ENCODE peak calls at places on chromosomes 6 and 20, in six cellular contexts. V is thoracic aorta, H is heart left ventricle, X is neural progenitor cell, M is stomach, W is tibial artery. F is an unnamed sample. For H3K36me3, the result is how much of the 10 kb centered on the place peaks cover.

GRCh38 chr20:36836591-36837329 is 39.2 kb upstream of the TLDC2 start:
- DNase-seq in V (no peak), H (peak), X (peak), M (peak), W (no peak), F (peak)

GRCh38 chr20:44234566-44235317 is 12.4 kb upstream of the GDAP1L1 start:
- DNase-seq in V (no peak), H (no peak), X (no peak), M (no peak), W (no peak), F (no peak)

GRCh38 chr6:29947292-29947980 is 5.1 kb downstream of the HLA-A start:
- DNase-seq in V (no peak), H (no peak), X (no peak), M (no peak), W (no peak), F (no peak)

GRCh38 chr6:5763871-5764270 is 242.9 kb downstream of the NRN1 start:
- DNase-seq in V (no peak), H (no peak), X (no peak), M (no peak), W (no peak), F (no peak)

GRCh38 chr6:93243379-93243778 is 176.0 kb downstream of the EPHA7 start:
- DNase-seq in V (no peak), H (no peak), X (no peak), M (no peak), W (no peak), F (no peak)

GRCh38 chr20:39645130-39645529 is 683.0 kb downstream of the DHX35 start:
- DNase-seq in V (no peak), H (peak), X (peak), M (no peak), W (no peak), F (no peak)

GRCh38 chr6:168200571-168201134 is 118.9 kb downstream of the DACT2 start:
- DNase-seq in V (no peak), H (no peak), X (no peak), M (no peak), W (peak), F (no peak)

GRCh38 chr6:77987035-77987384 is 334.2 kb downstream of the MEI4 start:
- DNase-seq in V (no peak), H (no peak), X (no peak), M (no peak), W (no peak), F (no peak)

GRCh38 chr6:100165442-100165841 is 171.4 kb upstream of the MCHR2 start:
- DNase-seq in V (no peak), H (no peak), X (no peak), M (no peak), W (no peak), F (no peak)

GRCh38 chr6:149482542-149483261 is 2.1 kb downstream of the ZC3H12D start:
- DNase-seq in V (no peak), H (no peak), X (no peak), M (no peak), W (no peak), F (no peak)

GRCh38 chr6:150316936-150317335 is 51.9 kb upstream of the IYD start:
- DNase-seq in V (no peak), H (no peak), X (no peak), M (no peak), W (no peak), F (no peak)

GRCh38 chr20:43658068-43658722 is 8.7 kb upstream of the MYBL2 start:
- DNase-seq in V (no peak), H (no peak), X (peak), M (no peak), W (peak), F (no peak)

GRCh38 chr20:44215125-44215524 is 4.6 kb upstream of the OSER1 start:
- DNase-seq in V (no peak), H (peak), X (peak), M (peak), W (peak), F (peak)

GRCh38 chr6:106315765-106316375 is 9.7 kb downstream of the ATG5 start:
- DNase-seq in V (no peak), H (no peak), X (no peak), M (no peak), W (no peak), F (no peak)

DNA sequence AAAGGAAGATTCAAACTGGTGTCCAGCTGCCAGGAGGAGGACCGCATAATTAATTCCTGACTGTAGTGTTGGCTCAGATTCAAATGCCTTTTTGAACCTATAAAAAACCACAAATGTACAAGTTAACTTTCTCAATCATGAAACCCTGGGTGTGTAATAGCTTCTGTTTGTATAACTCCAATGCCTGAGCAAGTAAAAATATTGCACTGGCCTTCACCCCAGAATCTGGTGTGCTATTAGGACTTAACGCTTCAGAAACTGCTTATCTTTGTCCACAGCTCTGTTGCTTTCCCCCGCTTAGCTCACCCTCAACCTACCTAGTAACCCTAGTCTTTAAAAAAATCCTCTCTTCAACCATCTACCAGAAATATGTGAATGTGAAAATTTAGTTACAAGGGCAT is 119.1 kb upstream of the MAP7 start:
- DNase-seq in V (no peak), H (no peak), X (no peak), M (no peak), W (no peak), F (no peak)
- H3K27ac ChIP-seq in V (no peak), H (no peak), X (no peak), M (peak), W (no peak), F (no peak)

GRCh38 chr20:45964024-45964423 is 8.0 kb downstream of the ZNF335 start:
- DNase-seq in V (no peak), H (no peak), X (no peak), M (no peak), W (no peak), F (no peak)

GRCh38 chr20:45962031-45962755 is 9.8 kb downstream of the ZNF335 start:
- DNase-seq in V (no peak), H (no peak), X (no peak), M (no peak), W (peak), F (no peak)

GRCh38 chr20:45965169-45966002 is 6.6 kb downstream of the ZNF335 start:
- DNase-seq in V (no peak), H (no peak), X (no peak), M (no peak), W (peak), F (no peak)

GRCh38 chr20:45959956-45960630 is 11.9 kb downstream of the ZNF335 start:
- DNase-seq in V (no peak), H (no peak), X (no peak), M (no peak), W (peak), F (peak)

DNA sequence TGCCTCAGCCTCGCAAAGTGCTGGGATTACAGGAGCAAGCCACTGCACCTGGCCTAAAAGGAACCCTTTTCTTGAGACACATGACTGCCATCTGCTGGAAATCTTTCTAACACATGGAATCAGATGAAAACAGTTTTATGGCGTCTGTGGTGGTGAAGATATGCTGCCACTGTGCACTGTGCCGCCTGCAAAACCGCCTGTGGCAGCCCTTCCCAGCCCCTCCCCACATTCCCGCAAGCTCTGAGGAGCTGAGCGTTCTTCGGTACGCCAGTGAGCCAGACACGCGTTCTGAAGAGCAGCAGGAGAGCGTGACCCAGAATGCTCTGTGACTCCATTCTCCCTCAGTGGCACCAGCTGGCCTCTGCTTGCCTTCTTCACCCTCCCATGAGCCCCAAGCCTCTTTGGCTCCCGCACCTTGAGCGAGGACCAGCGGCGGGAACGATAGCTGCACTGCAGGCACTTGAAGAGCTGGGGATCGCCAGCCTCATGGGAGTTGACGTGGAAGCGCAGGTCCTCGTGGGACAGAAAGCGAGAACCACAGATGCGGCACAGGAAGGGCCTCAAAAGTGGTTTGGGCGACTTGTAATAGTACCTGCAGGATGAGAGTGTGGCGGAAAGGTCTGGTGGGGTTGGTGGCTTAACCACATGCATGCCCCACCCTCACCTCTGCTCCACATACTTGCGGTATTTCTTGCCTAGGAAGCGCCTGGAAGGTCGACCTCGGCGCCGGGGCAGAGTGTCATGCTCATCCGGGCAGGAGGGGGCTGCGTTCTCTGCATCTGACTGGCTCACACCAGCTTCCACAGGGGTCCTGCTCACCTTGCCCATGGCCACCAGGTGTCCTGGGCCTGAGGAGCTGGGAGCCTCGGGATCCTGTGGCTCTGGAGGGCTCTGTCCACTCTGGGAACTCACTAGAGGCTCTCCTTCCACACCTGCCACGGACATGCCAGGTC is 8.7 kb downstream of the ZNF335 start:
- DNase-seq in V (no peak), H (no peak), X (peak), M (no peak), W (peak), F (no peak)
- TF ChIP-seq CTCF in V (peak), H (peak), X (peak), M (peak), W (peak), F (peak)

GRCh38 chr6:157943249-157943963 is 38.3 kb upstream of the SYNJ2 start:
- DNase-seq in V (no peak), H (no peak), X (no peak), M (no peak), W (no peak), F (no peak)
- H3K36me3 ChIP-seq in V (under half), H (half or more), X (under half), M (half or more), W (half or more), F (under half)

DNA sequence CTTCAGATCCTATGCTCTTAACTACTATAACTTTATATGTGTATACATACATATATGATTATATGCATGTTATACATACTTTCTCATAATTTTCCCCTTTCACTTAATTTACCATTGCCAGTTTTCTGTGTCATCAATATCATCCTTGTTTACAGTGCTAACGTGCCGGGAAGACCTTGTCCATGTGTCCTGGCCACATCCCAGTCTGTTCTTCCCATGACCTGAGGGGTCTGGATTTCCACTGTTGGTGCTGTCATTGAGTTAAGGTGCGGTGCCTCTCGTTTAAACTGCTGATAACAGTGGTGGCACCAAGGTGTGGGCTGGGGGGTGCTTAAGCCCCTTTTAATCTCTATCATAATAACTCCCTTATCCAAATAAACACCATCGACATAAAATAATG is 8.5 kb upstream of the SDCBP2 start:
- DNase-seq in V (no peak), H (no peak), X (no peak), M (no peak), W (no peak), F (no peak)
- H3K27ac ChIP-seq in V (no peak), H (peak), X (no peak), M (peak), W (no peak), F (no peak)

GRCh38 chr6:99151634-99152344 is 197.7 kb downstream of the FAXC start:
- DNase-seq in V (no peak), H (peak), X (peak), M (peak), W (no peak), F (no peak)
- TF ChIP-seq CTCF in V (no peak), H (peak), X (peak), M (peak), W (no peak), F (no peak)

DNA sequence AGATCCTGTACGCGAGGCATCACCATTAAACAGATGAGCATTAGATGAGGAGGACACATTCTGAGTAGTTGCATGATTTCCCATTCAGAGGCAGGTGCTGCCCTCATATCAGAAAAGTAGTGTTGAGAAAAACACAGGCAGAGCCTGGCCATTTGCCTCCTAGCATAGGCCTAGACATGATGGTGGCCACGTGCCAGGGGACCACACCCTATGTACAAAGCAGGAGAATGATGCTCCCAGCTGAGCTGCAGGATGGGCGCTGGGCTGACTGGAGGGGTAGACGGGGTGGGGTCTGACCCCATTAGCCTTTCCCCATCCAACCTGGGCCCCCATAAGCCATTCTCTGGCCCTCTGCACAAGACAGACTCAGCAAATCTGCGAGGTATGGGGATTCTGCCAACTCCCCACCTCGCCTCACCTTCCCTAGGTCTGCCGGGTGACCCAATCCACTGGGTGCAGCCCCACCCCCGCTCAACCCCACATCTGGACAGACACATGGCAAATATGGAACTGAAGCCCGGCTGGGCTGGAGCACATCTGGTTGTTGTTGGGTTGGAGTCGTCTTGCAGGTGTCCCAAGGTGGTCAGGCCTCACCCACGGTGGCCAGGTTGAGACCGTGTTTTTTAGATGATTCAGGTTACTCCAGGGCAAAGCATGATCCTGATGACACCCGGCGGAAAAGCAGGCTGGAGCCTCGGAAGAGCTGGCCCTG is 13.9 kb downstream of the PI16 start:
- DNase-seq in V (no peak), H (peak), X (no peak), M (peak), W (peak), F (no peak)
- H3K36me3 ChIP-seq in V (half or more), H (half or more), X (under half), M (half or more), W (half or more), F (under half)

GRCh38 chr20:57879437-57880115 is 169.8 kb upstream of the PMEPA1 start:
- DNase-seq in V (no peak), H (no peak), X (no peak), M (no peak), W (peak), F (no peak)

GRCh38 chr20:57877995-57878394 is 168.2 kb upstream of the PMEPA1 start:
- DNase-seq in V (no peak), H (no peak), X (no peak), M (no peak), W (no peak), F (no peak)

GRCh38 chr20:57881466-57882405 is 171.9 kb upstream of the PMEPA1 start:
- DNase-seq in V (no peak), H (no peak), X (no peak), M (no peak), W (peak), F (no peak)

GRCh38 chr20:57878803-57879424 is 169.1 kb upstream of the PMEPA1 start:
- DNase-seq in V (no peak), H (no peak), X (no peak), M (no peak), W (peak), F (no peak)

DNA sequence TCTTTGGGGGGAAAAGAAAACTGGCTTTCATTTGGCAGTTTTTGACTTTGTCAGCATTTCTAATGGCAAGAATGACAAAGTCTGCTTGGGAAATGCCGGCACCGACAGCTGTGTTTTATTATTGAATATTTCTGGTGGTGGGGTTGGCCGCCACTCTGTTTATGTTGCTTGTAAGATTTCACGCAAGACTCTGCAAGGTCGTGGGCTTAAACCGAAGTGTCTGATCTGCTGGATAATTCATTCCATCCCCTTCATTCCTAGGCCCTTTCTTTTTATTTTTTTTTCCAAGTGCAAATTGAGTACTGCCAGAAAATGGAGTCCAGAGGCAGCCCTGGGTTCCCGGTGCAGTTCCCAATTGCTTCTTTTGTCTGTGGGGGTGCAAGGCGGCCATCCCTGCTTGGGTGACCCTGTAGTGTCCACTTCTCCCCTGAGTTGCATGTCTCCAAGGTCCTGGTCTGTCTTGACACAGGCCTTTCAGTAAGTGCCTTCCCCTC is 170.4 kb upstream of the PMEPA1 start:
- DNase-seq in V (no peak), H (peak), X (no peak), M (no peak), W (peak), F (no peak)
- H3K27ac ChIP-seq in V (peak), H (peak), X (no peak), M (no peak), W (peak), F (no peak)

GRCh38 chr6:45226081-45226480 is 102.0 kb upstream of the RUNX2 start:
- DNase-seq in V (no peak), H (no peak), X (no peak), M (no peak), W (no peak), F (no peak)
- TF ChIP-seq CTCF in V (no peak), H (no peak), X (no peak), M (no peak), W (no peak), F (no peak)

GRCh38 chr20:32231847-32232246 is 24.2 kb downstream of the POFUT1 start:
- DNase-seq in V (no peak), H (no peak), X (no peak), M (no peak), W (no peak), F (no peak)
- H3K36me3 ChIP-seq in V (under half), H (half or more), X (under half), M (half or more), W (under half), F (under half)

DNA sequence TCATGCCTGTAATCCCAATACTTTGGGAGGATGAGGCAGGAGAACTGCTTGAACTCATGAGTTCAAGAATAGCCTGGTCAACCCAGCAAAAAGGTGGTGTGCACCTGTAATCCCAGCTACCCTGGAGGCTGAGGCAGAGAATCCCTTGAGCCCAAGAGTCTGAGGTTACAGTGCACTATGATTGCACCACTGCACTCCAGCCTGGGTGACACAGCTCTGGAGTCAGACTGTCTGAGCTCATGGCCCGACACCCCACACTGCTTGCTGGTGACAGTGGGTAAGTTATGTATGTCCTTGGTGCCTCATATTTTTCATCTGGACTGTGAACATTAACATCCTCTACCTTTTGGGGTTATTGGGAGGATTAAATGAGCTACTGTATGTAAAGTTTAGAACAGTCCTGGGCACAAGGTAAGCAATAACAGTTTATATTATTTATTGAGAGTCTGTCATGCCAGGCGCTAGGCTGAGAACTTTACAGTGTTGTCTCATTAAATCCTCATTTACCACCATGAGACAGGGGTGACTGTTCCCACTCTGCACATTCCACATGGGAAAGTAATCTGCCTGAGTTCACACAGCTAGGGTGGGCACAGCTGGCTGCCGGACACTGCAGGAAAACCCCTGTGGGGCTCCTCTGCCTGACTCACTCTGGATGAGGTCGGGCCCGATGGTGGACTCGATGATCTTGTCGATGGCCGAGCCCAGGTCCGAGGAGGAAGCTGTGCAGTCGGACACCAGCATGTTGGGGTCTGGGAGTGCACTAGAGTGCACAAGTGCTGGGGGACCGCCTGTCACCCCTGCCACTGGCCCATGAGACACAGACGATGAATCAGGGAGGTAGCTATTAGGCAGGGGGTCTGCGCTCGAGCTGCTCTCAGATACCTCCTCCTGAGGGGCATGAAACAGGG is 2.9 kb downstream of the ZNF335 start:
- DNase-seq in V (no peak), H (no peak), X (no peak), M (no peak), W (peak), F (peak)
- H3K27ac ChIP-seq in V (no peak), H (no peak), X (no peak), M (no peak), W (peak), F (no peak)

F was measured in ovary.